ENCODE peak calls at places on chromosomes 5 and 9, in ten cellular contexts. N is fibroblast of the conjunctiva; L is substantia nigra; B is hypothalamus; J is right cardiac atrium; W is DMS 273 treated with DMSO at 0.1 percent for 48 hours; E is astrocyte of the hippocampus; Z is stimulated activated CD4-positive, alpha-beta T cell treated with anti-CD3 and anti-CD28 coated beads, Interleukin-12 subunit alpha, Interleukin-12 subunit beta, amount 100 ng/mL, for 4 hours; F is CD8-positive, alpha-beta T cell; R is T-helper 1 cell. I is an unnamed sample.

GRCh38 chr5:124823336-124823849 is 77.0 kb upstream of the ZNF608 start:
- DNase-seq in N (no peak), E (no peak), L (no peak), J (no peak), Z (no peak), R (no peak), F (no peak), B (no peak), W (no peak), I (no peak)

GRCh38 chr9:85964949-85965348 is 24.0 kb downstream of the NAA35 start:
- DNase-seq in R (no peak), L (no peak), E (no peak), N (no peak), J (no peak), F (no peak), B (no peak), W (no peak), Z (no peak), I (no peak)

GRCh38 chr9:93579711-93580516 is 3.5 kb downstream of the PHF2 start:
- DNase-seq in B (no peak), N (no peak), F (no peak), E (no peak), R (no peak), Z (no peak), J (no peak), L (no peak), W (no peak), I (peak; percentile 62)

GRCh38 chr9:13386935-13387667 is 107.6 kb upstream of the MPDZ start:
- DNase-seq in W (no peak), N (peak; percentile 10), L (no peak), E (peak; percentile 91), J (no peak), B (no peak), R (no peak), Z (no peak), F (no peak), I (no peak)

GRCh38 chr5:147382776-147383175 is 127.1 kb downstream of the DPYSL3 start:
- DNase-seq in L (no peak), N (no peak), R (no peak), B (no peak), F (no peak), W (no peak), J (no peak), Z (no peak), E (no peak), I (no peak)

GRCh38 chr9:21395778-21396717 is 10.8 kb upstream of the IFNA2 start:
- DNase-seq in R (peak; percentile 40), W (no peak), F (peak; percentile 45), N (no peak), L (peak; percentile 30), E (peak; percentile 70), B (peak; percentile 65), Z (peak; percentile 68), J (peak; percentile 53), I (no peak)

GRCh38 chr9:6680797-6681146 is 35.2 kb upstream of the GLDC start:
- DNase-seq in W (peak; percentile 49), J (peak; percentile 70), L (peak; percentile 70), N (peak; percentile 1), R (peak; percentile 61), Z (peak; percentile 66), F (peak; percentile 46), E (no peak), B (peak; percentile 77), I (no peak)

GRCh38 chr5:115514220-115514619 is 30.4 kb downstream of the FEM1C start:
- DNase-seq in L (no peak), B (no peak), R (no peak), N (no peak), F (no peak), E (no peak), W (no peak), Z (no peak), J (no peak), I (no peak)

GRCh38 chr5:178351950-178352349 is 119.3 kb upstream of the PHYKPL start:
- DNase-seq in Z (no peak), F (no peak), E (no peak), B (no peak), L (no peak), R (no peak), N (no peak), W (no peak), J (no peak), I (no peak)

GRCh38 chr5:72523960-72524582 is 16.9 kb upstream of the ZNF366 start:
- DNase-seq in W (peak; percentile 40), J (no peak), L (no peak), N (peak; percentile 86), R (no peak), E (peak; percentile 69), Z (no peak), F (no peak), B (no peak), I (no peak)

GRCh38 chr9:116661037-116661954 is 25.8 kb upstream of the TRIM32 start:
- DNase-seq in E (peak; percentile 86), F (no peak), W (peak; percentile 29), B (peak; percentile 20), L (no peak), Z (no peak), J (no peak), N (peak; percentile 81), R (no peak), I (no peak)

GRCh38 chr5:159021360-159022177 is 78.1 kb downstream of the EBF1 start:
- DNase-seq in Z (no peak), J (no peak), L (no peak), B (no peak), F (no peak), E (peak; percentile 9), N (peak; percentile 83), R (no peak), W (no peak), I (no peak)

GRCh38 chr9:114484854-114485443 is 20.3 kb downstream of the WHRN start:
- DNase-seq in L (no peak), W (no peak), R (no peak), Z (peak; percentile 28), B (no peak), E (peak; percentile 46), F (peak; percentile 11), N (no peak), J (no peak), I (no peak)

GRCh38 chr9:124652203-124652992 is 118.7 kb downstream of the NR6A1 start:
- DNase-seq in F (no peak), Z (no peak), W (peak; percentile 46), B (no peak), N (peak; percentile 33), E (peak; percentile 91), L (no peak), J (no peak), R (no peak), I (no peak)

GRCh38 chr5:1663186-1663585 is 136.5 kb downstream of the MRPL36 start:
- DNase-seq in W (no peak), R (no peak), E (no peak), Z (no peak), N (no peak), B (no peak), F (no peak), L (no peak), J (no peak), I (peak; percentile 75)

GRCh38 chr5:157172408-157172807 is 6.3 kb upstream of the GARIN3 start:
- DNase-seq in L (no peak), B (no peak), Z (peak; percentile 80), J (no peak), E (no peak), F (peak; percentile 40), W (no peak), N (no peak), R (peak; percentile 59), I (no peak)

GRCh38 chr9:74277532-74277931 is 219.6 kb upstream of the RORB start:
- DNase-seq in E (no peak), R (no peak), F (no peak), Z (no peak), J (no peak), W (no peak), L (no peak), B (no peak), N (no peak), I (no peak)

GRCh38 chr5:72455477-72455876 is 51.7 kb downstream of the ZNF366 start:
- DNase-seq in F (no peak), E (no peak), N (no peak), L (no peak), B (no peak), R (no peak), J (no peak), W (no peak), Z (no peak), I (no peak)

GRCh38 chr9:89884356-89885083 is 279.7 kb downstream of the GADD45G start:
- DNase-seq in W (no peak), R (no peak), F (no peak), J (peak; percentile 61), N (no peak), B (no peak), L (no peak), Z (no peak), E (peak; percentile 50), I (peak; percentile 78)

GRCh38 chr5:5983261-5983660 is 395.1 kb downstream of the MED10 start:
- DNase-seq in Z (no peak), W (no peak), R (no peak), E (no peak), L (no peak), F (no peak), N (no peak), B (no peak), J (no peak), I (no peak)

GRCh38 chr5:652773-653350 is 40.3 kb downstream of the TPPP start:
- DNase-seq in E (no peak), R (no peak), W (no peak), B (no peak), Z (no peak), N (no peak), J (no peak), L (no peak), F (no peak), I (no peak)

GRCh38 chr9:34157308-34157707 is 21.5 kb upstream of the UBAP1 start:
- DNase-seq in Z (no peak), B (no peak), E (no peak), N (no peak), J (no peak), R (no peak), W (no peak), F (no peak), L (no peak), I (no peak)

GRCh38 chr5:133225671-133226152 is 173.9 kb downstream of the HSPA4 start:
- DNase-seq in R (no peak), Z (no peak), B (no peak), J (no peak), L (no peak), W (no peak), E (no peak), N (no peak), F (no peak), I (peak; percentile 57)

GRCh38 chr9:2919347-2919746 is 75.5 kb upstream of the PUM3 start:
- DNase-seq in E (peak; percentile 80), F (no peak), L (no peak), Z (no peak), R (no peak), W (no peak), B (no peak), J (no peak), N (peak; percentile 82), I (no peak)

I was measured in mesenteric fat pad.